ENCODE peak calls at places on chromosomes 7 and 10, in four cellular contexts. One of them, this sample, is unnamed.

GRCh38 chr7:158815046-158815445 is 14.3 kb downstream of the ESYT2 start:
- DNase-seq in amygdala: no peak
- DNase-seq in NCI-H2107: peak; percentile 67
- DNase-seq in WTC11: no peak
- DNase-seq in this sample: no peak

GRCh38 chr7:1959305-1959704 is 273.4 kb downstream of the MAD1L1 start:
- DNase-seq in amygdala: no peak
- DNase-seq in NCI-H2107: no peak
- DNase-seq in WTC11: no peak
- DNase-seq in this sample: no peak

GRCh38 chr10:60114765-60115586 is 208.6 kb upstream of the CCDC6 start:
- DNase-seq in amygdala: no peak
- DNase-seq in NCI-H2107: no peak
- DNase-seq in WTC11: no peak
- DNase-seq in this sample: no peak

GRCh38 chr7:24197852-24198251 is 86.1 kb upstream of the NPY start:
- DNase-seq in amygdala: no peak
- DNase-seq in NCI-H2107: no peak
- DNase-seq in WTC11: no peak
- DNase-seq in this sample: no peak

GRCh38 chr10:119655566-119656001 is 4.4 kb downstream of the BAG3 start:
- DNase-seq in amygdala: no peak
- DNase-seq in NCI-H2107: no peak
- DNase-seq in WTC11: no peak
- DNase-seq in this sample: no peak

GRCh38 chr10:99172130-99172738 is 63.4 kb downstream of the HPSE2 start:
- DNase-seq in amygdala: peak; percentile 56
- DNase-seq in NCI-H2107: no peak
- DNase-seq in WTC11: peak; percentile 65
- DNase-seq in this sample: peak; percentile 32

GRCh38 chr10:85284778-85285397 is 956.5 kb downstream of the CCSER2 start:
- DNase-seq in amygdala: no peak
- DNase-seq in NCI-H2107: no peak
- DNase-seq in WTC11: no peak
- DNase-seq in this sample: no peak

GRCh38 chr10:92350411-92350810 is 59.4 kb downstream of the MARCHF5 start:
- DNase-seq in amygdala: no peak
- DNase-seq in NCI-H2107: no peak
- DNase-seq in WTC11: no peak
- DNase-seq in this sample: no peak

GRCh38 chr10:70530315-70530714 is 51.7 kb downstream of the PALD1 start:
- DNase-seq in amygdala: no peak
- DNase-seq in NCI-H2107: no peak
- DNase-seq in WTC11: no peak
- DNase-seq in this sample: no peak

GRCh38 chr10:110600487-110601101 is 33.1 kb downstream of the SMC3 start:
- DNase-seq in amygdala: peak; percentile 5
- DNase-seq in NCI-H2107: no peak
- DNase-seq in WTC11: no peak
- DNase-seq in this sample: no peak

GRCh38 chr10:103661951-103662405 is 168.5 kb downstream of the NEURL1 start:
- DNase-seq in amygdala: no peak
- DNase-seq in NCI-H2107: no peak
- DNase-seq in WTC11: no peak
- DNase-seq in this sample: no peak

GRCh38 chr10:127196227-127196954 is at the start of gene INSYN2A:
- DNase-seq in amygdala: peak; percentile 63
- DNase-seq in NCI-H2107: no peak
- DNase-seq in WTC11: peak; percentile 67
- DNase-seq in this sample: no peak

GRCh38 chr10:19922236-19922963 is 106.2 kb downstream of the PLXDC2 start:
- DNase-seq in amygdala: no peak
- DNase-seq in NCI-H2107: no peak
- DNase-seq in WTC11: no peak
- DNase-seq in this sample: no peak

GRCh38 chr7:1548944-1549343 is 7.1 kb downstream of the TMEM184A start:
- DNase-seq in amygdala: no peak
- DNase-seq in NCI-H2107: no peak
- DNase-seq in WTC11: no peak
- DNase-seq in this sample: no peak

GRCh38 chr10:8041284-8042031 is 13.0 kb upstream of the GATA3 start:
- DNase-seq in amygdala: no peak
- DNase-seq in NCI-H2107: no peak
- DNase-seq in WTC11: no peak
- DNase-seq in this sample: no peak

GRCh38 chr7:43117842-43118241 is 5.4 kb downstream of the HECW1 start:
- DNase-seq in amygdala: no peak
- DNase-seq in NCI-H2107: no peak
- DNase-seq in WTC11: no peak
- DNase-seq in this sample: no peak

GRCh38 chr7:2601907-2602735 is 29.7 kb upstream of the TTYH3 start:
- DNase-seq in amygdala: no peak
- DNase-seq in NCI-H2107: no peak
- DNase-seq in WTC11: no peak
- DNase-seq in this sample: no peak